ENCODE peak calls at places on chromosomes 3 and 15, in six cellular contexts. K is neuronal stem cell, B is IMR-90, G is H9, A is trophoblast cell, E is H1. Y is an unnamed sample.

GRCh38 chr3:144915202-144915601 is 943.6 kb downstream of the DIPK2A start:
- DNase-seq in K (no peak), G (no peak), B (no peak), A (no peak), E (no peak), Y (no peak)

GRCh38 chr3:113594066-113594465 is 61.7 kb downstream of the SIDT1 start:
- DNase-seq in G (no peak), E (no peak), B (no peak), A (no peak), K (no peak), Y (no peak)

GRCh38 chr3:22360977-22361376 is 610.0 kb upstream of the ZNF385D start:
- DNase-seq in E (no peak), B (no peak), A (no peak), K (no peak), G (no peak), Y (no peak)

GRCh38 chr3:116678853-116679252 is 30.7 kb upstream of the TUSC7 start:
- DNase-seq in G (peak; percentile 27), B (no peak), K (no peak), A (no peak), E (no peak), Y (no peak)

GRCh38 chr3:189636048-189636447 is 4.9 kb downstream of the TP63 start:
- DNase-seq in K (no peak), E (no peak), B (no peak), A (no peak), G (no peak), Y (no peak)

GRCh38 chr3:140922634-140923033 is 19.0 kb upstream of the SLC25A36 start:
- DNase-seq in E (no peak), A (peak; percentile 39), K (no peak), G (no peak), B (peak; percentile 49), Y (peak; percentile 44)

GRCh38 chr3:145145461-145145860 is 1015.5 kb downstream of the PLOD2 start:
- DNase-seq in B (no peak), G (no peak), E (no peak), A (no peak), K (no peak), Y (peak; percentile 10)

GRCh38 chr3:69085543-69086132 is 901 bp downstream of the ARL6IP5 start:
- DNase-seq in G (no peak), A (no peak), B (no peak), K (no peak), E (no peak), Y (peak; percentile 54)

GRCh38 chr3:76698136-76698535 is 341.8 kb upstream of the ROBO2 start:
- DNase-seq in G (no peak), B (no peak), K (no peak), E (no peak), A (no peak), Y (no peak)

GRCh38 chr3:193129607-193130006 is 111.4 kb upstream of the PLAAT1 start:
- DNase-seq in K (no peak), B (no peak), G (no peak), A (peak; percentile 4), E (no peak), Y (no peak)

GRCh38 chr3:76991165-76991564 is 48.7 kb upstream of the ROBO2 start:
- DNase-seq in E (no peak), K (no peak), A (peak; percentile 3), G (no peak), B (no peak), Y (no peak)

GRCh38 chr3:147421184-147421912 is 12.2 kb downstream of the ZIC1 start:
- DNase-seq in B (no peak), A (no peak), E (no peak), G (peak; percentile 69), K (peak; percentile 55), Y (no peak)

GRCh38 chr15:84992157-84992940 is 10.7 kb downstream of the PDE8A start:
- DNase-seq in B (peak; percentile 87), E (no peak), G (no peak), K (no peak), A (peak; percentile 70), Y (peak; percentile 87)

GRCh38 chr3:155281892-155282291 is 11.6 kb downstream of the STRIT1 start:
- DNase-seq in B (peak; percentile 39), A (peak; percentile 60), G (no peak), E (no peak), K (no peak), Y (no peak)

GRCh38 chr3:12299026-12299425 is 10.2 kb downstream of the PPARG start:
- DNase-seq in G (no peak), B (no peak), A (peak; percentile 77), E (no peak), K (no peak), Y (peak; percentile 43)

GRCh38 chr3:107938128-107938527 is 152.7 kb downstream of the CD47 start:
- DNase-seq in G (peak; percentile 33), A (peak; percentile 69), E (no peak), B (peak; percentile 42), K (no peak), Y (peak; percentile 45)

GRCh38 chr3:25854214-25854613 is 64.3 kb downstream of the OXSM start:
- DNase-seq in G (no peak), E (no peak), K (no peak), A (peak; percentile 6), B (peak; percentile 65), Y (peak; percentile 17)

GRCh38 chr15:63719281-63719680 is 114.5 kb downstream of the HERC1 start:
- DNase-seq in E (no peak), A (no peak), K (no peak), G (no peak), B (no peak), Y (no peak)

GRCh38 chr3:50318163-50318562 is 4.4 kb downstream of the HYAL2 start:
- DNase-seq in K (no peak), E (no peak), B (no peak), A (no peak), G (no peak), Y (no peak)

GRCh38 chr3:50320853-50321145 is 1.7 kb downstream of the HYAL2 start:
- DNase-seq in B (no peak), K (no peak), G (no peak), E (no peak), A (peak; percentile 63), Y (no peak)

GRCh38 chr3:50318615-50319014 is 3.9 kb downstream of the HYAL2 start:
- DNase-seq in E (no peak), B (no peak), K (no peak), A (no peak), G (no peak), Y (no peak)

GRCh38 chr3:50319872-50320625 is 2.5 kb downstream of the HYAL2 start:
- DNase-seq in K (no peak), G (no peak), A (no peak), B (no peak), E (no peak), Y (no peak)

GRCh38 chr3:50319181-50319871 is 3.2 kb downstream of the HYAL2 start:
- DNase-seq in K (no peak), E (no peak), G (no peak), A (no peak), B (no peak), Y (no peak)
- H4K91ac ChIP-seq in K (no peak overlapping the region), E (no peak overlapping the region), G (no peak overlapping the region), A (no peak overlapping the region), B (no peak overlapping the region), Y (no peak overlapping the region)

DNA sequence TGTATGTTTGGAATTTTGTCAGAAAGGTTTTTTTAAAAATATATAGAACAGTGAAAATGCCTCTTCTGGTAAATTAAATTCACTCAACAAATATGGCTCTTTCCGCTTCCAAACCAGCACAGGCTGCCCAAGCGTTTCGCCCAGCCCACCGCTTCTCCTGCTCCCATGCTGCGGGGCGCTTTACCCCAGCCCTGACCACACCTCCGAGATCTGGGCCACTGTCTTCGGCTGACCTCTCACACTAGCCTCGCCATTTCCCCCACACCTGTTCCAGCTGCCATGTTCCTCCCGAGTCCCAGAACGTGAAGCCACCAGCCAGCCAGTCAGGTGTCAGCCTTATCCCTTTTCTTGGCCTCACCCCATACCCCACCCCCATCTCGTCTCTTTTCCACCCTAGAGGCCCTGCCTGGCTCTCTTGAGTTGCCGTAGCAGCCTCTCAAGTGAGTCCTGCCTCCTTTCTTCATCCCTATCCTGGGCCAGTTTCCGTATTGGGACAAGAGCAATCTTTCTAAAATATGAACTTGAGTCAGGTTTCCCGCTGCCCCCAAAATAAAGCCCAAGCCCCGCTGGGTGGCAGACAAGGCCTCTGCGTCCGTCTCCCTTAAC is 46.5 kb downstream of the SLC12A8 start:
- DNase-seq in B (no peak), K (no peak), A (no peak), G (no peak), E (no peak), Y (no peak)
- H4K91ac ChIP-seq in B (no peak overlapping the region), K (no peak overlapping the region), A (no peak overlapping the region), G (no peak overlapping the region), E (no peak overlapping the region), Y (no peak overlapping the region)

GRCh38 chr3:152836269-152836668 is 1.3 kb downstream of the P2RY1 start:
- DNase-seq in E (no peak), A (no peak), K (no peak), G (peak; percentile 25), B (no peak), Y (no peak)

GRCh38 chr3:152832046-152832445 is 2.9 kb upstream of the P2RY1 start:
- DNase-seq in A (no peak), B (no peak), G (no peak), K (no peak), E (no peak), Y (no peak)

GRCh38 chr3:152833089-152833488 is 1.8 kb upstream of the P2RY1 start:
- DNase-seq in A (no peak), E (no peak), K (no peak), G (no peak), B (no peak), Y (no peak)

GRCh38 chr3:152834354-152835310 is at the start of gene P2RY1:
- DNase-seq in E (peak; percentile 69), G (peak; percentile 88), A (peak; percentile 69), K (peak; percentile 80), B (peak; percentile 17), Y (peak; percentile 81)

GRCh38 chr3:152835311-152836102 is 576 bp downstream of the P2RY1 start:
- DNase-seq in B (peak; percentile 4), G (peak; percentile 52), E (no peak), K (peak; percentile 66), A (peak; percentile 53), Y (peak; percentile 82)
- H4K91ac ChIP-seq in B (no peak overlapping the region), G (no peak overlapping the region), E (peak overlapping the region; percentile 82), K (no peak overlapping the region), A (no peak overlapping the region), Y (peak overlapping the region; percentile 50)

GRCh38 chr3:177916461-177916860 is 619.8 kb upstream of the KCNMB2 start:
- DNase-seq in K (no peak), E (no peak), B (no peak), G (no peak), A (no peak), Y (no peak)

GRCh38 chr3:177921153-177921552 is 615.1 kb upstream of the KCNMB2 start:
- DNase-seq in E (no peak), G (no peak), K (no peak), A (peak; percentile 89), B (no peak), Y (no peak)

GRCh38 chr3:177914224-177914623 is 622.0 kb upstream of the KCNMB2 start:
- DNase-seq in B (no peak), G (no peak), K (no peak), A (no peak), E (no peak), Y (no peak)

GRCh38 chr3:177917234-177917861 is 618.9 kb upstream of the KCNMB2 start:
- DNase-seq in A (no peak), G (no peak), B (no peak), E (no peak), K (no peak), Y (no peak)
- H4K91ac ChIP-seq in A (no peak overlapping the region), G (no peak overlapping the region), B (no peak overlapping the region), E (no peak overlapping the region), K (no peak overlapping the region), Y (no peak overlapping the region)

Y was measured in mesenchymal stem cell.